ENCODE peak calls at places on chromosomes 13 and 19, in nine cellular contexts. F is AG10803; O is CD8-positive, alpha-beta T cell; Q is GM12864; V is upper lobe of left lung; N is PC-3; S is heart right ventricle; C is sigmoid colon; G is fibroblast of pulmonary artery. A is an unnamed sample.

GRCh38 chr19:52991484-52991883 is 22.2 kb upstream of the ERVV-1 start:
- DNase-seq in G (peak), C (no peak), F (peak), S (no peak), V (no peak), Q (no peak), N (peak), O (no peak), A (peak)

GRCh38 chr19:46885411-46885810 is 24.6 kb downstream of the ARHGAP35 start:
- DNase-seq in Q (no peak), F (no peak), V (no peak), N (no peak), G (no peak), S (no peak), O (no peak), C (no peak), A (no peak)

GRCh38 chr19:30338066-30338465 is 34.1 kb upstream of the ZNF536 start:
- DNase-seq in F (no peak), S (no peak), Q (no peak), C (no peak), V (no peak), G (no peak), N (no peak), O (no peak), A (no peak)

GRCh38 chr19:399370-399769 is 9.6 kb downstream of the C2CD4C start:
- DNase-seq in N (no peak), O (no peak), F (no peak), C (no peak), G (no peak), S (no peak), V (peak), Q (no peak), A (no peak)

GRCh38 chr13:84303035-84303434 is 420.8 kb upstream of the SLITRK1 start:
- DNase-seq in G (no peak), S (no peak), V (no peak), O (no peak), Q (no peak), N (no peak), F (peak), C (no peak), A (no peak)

GRCh38 chr13:30004204-30004603 is 153.8 kb upstream of the UBL3 start:
- DNase-seq in V (no peak), C (no peak), F (peak), Q (no peak), G (no peak), N (no peak), S (no peak), O (no peak), A (no peak)

GRCh38 chr13:107545946-107546502 is 669.3 kb downstream of the LIG4 start:
- DNase-seq in N (no peak), Q (no peak), O (no peak), V (no peak), S (no peak), F (no peak), G (no peak), C (no peak), A (no peak)

GRCh38 chr19:47716270-47716937 is 3.2 kb downstream of the EHD2 start:
- DNase-seq in S (peak), F (no peak), V (no peak), C (no peak), N (no peak), O (no peak), Q (no peak), G (no peak), A (no peak)

DNA sequence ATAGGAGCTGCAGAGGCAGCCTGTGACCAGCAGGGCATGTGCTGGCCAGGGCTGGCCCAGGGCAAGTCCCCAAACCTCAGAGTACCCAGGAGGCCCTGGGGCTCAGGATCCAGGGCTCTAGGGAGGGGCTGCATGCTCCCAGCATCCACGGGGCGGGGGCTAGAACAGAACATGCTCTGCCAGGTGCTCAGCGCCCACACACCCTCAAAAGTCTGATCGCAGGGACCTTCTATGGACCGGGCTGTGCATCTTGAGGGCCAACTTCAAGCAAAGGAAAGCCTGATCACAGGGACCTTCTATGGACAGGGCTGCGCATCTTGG is 33.5 kb downstream of the ELL start:
- DNase-seq in V (no peak), O (no peak), N (peak), Q (no peak), G (no peak), F (peak), S (no peak), C (no peak), A (no peak)
- TF ChIP-seq CTCF in V (no peak), O (no peak), N (peak), Q (peak), G (peak), F (peak), S (no peak), C (no peak), A (peak)

DNA sequence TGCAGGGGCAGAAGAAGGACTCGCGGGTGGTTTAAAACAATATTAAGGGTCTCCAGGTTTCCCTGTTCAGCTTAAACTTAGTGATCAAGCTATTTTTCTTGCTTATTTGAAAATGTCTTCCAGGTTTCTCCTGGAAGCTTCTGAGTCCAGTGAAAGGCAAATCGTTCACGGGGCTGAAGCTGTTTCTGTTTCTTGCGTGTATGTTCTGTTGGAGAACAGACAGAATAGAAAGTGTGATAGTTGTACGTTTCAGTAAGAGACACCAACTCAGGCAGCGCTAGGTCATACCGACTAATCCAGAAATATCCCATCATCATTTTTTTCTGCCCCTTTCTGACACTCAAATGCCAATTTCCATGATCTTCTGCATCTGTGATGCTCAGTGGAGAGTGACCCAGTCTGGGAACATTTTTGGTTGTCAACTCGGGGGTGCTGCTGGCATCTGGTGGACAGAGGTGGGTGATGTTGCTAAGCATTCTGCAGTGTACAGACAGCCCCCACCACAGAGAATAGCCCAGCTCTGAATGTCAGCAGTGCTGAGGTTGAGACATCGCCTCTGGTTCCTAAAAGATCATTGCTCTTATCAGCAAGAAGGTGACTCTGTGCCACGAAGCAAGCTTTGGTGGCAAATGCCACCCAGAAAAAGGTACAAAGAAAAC is 4.3 kb downstream of the KLF2 start:
- DNase-seq in G (peak), C (no peak), Q (no peak), O (peak), V (peak), S (no peak), N (no peak), F (peak), A (no peak)
- H3K4me3 ChIP-seq in G (peak), C (peak), Q (no peak), O (peak), V (peak), S (peak), N (no peak), F (no peak), A (no peak)

GRCh38 chr19:4506449-4507149 is 11.7 kb downstream of the PLIN4 start:
- DNase-seq in G (peak), V (no peak), O (no peak), S (no peak), N (peak), F (peak), Q (no peak), C (no peak), A (peak)
- TF ChIP-seq CTCF in G (no peak), V (no peak), O (no peak), S (no peak), N (no peak), F (no peak), Q (no peak), C (no peak), A (peak)

GRCh38 chr19:1872807-1873523 is 9.6 kb upstream of the KLF16 start:
- DNase-seq in S (no peak), V (no peak), C (no peak), O (no peak), Q (no peak), F (no peak), N (no peak), G (no peak), A (no peak)
- H3K4me3 ChIP-seq in S (peak), V (peak), C (peak), O (no peak), Q (no peak), F (no peak), N (peak), G (no peak), A (no peak)

GRCh38 chr13:71854401-71854800 is 12.6 kb downstream of the DACH1 start:
- DNase-seq in C (no peak), O (no peak), S (no peak), N (no peak), Q (no peak), F (no peak), V (no peak), G (no peak), A (no peak)
- TF ChIP-seq CTCF in C (no peak), O (no peak), S (no peak), N (no peak), Q (no peak), F (no peak), V (no peak), G (no peak), A (no peak)

GRCh38 chr19:42277821-42278809 is 9.1 kb downstream of the CIC start:
- DNase-seq in G (peak), O (no peak), F (peak), Q (no peak), S (no peak), V (peak), N (no peak), C (peak), A (no peak)
- H3K4me3 ChIP-seq in G (no peak), O (no peak), F (no peak), Q (no peak), S (no peak), V (no peak), N (no peak), C (no peak), A (no peak)

A was measured in brain microvascular endothelial cell.